ENCODE peak calls at places on chromosomes 13 and 19, in eight cellular contexts. P, E, N, V, A, K, C and J are unnamed samples.

GRCh38 chr19:1524972-1525325 is 1.1 kb downstream of the PLK5 start:
- DNase-seq in P (no peak), N (no peak), V (no peak), E (no peak), K (no peak), C (no peak), A (no peak), J (no peak)

GRCh38 chr13:42968906-42969305 is 23.1 kb downstream of the EPSTI1 start:
- DNase-seq in C (peak), N (no peak), V (no peak), A (no peak), P (no peak), K (no peak), E (no peak), J (no peak)

GRCh38 chr13:80611310-80611709 is 270.4 kb upstream of the SPRY2 start:
- DNase-seq in A (no peak), P (no peak), N (no peak), K (no peak), C (no peak), V (no peak), E (no peak), J (no peak)

GRCh38 chr19:5147971-5148793 is 179.3 kb downstream of the KDM4B start:
- DNase-seq in C (no peak), E (peak), V (no peak), N (no peak), A (peak), K (peak), P (peak), J (no peak)

GRCh38 chr19:56136362-56136761 is 4.7 kb upstream of the ZNF444 start:
- DNase-seq in V (no peak), A (no peak), C (no peak), P (no peak), E (no peak), K (no peak), N (no peak), J (no peak)

GRCh38 chr13:94382520-94382919 is 97.0 kb downstream of the DCT start:
- DNase-seq in E (no peak), N (no peak), K (no peak), A (no peak), P (no peak), V (no peak), C (peak), J (no peak)

GRCh38 chr19:48248081-48248833 is 7.5 kb downstream of the CARD8 start:
- DNase-seq in N (no peak), P (no peak), C (no peak), K (no peak), V (no peak), A (no peak), E (no peak), J (no peak)

GRCh38 chr19:6616011-6616410 is 25.1 kb upstream of the CD70 start:
- DNase-seq in E (no peak), A (no peak), K (peak), C (no peak), V (no peak), P (no peak), N (peak), J (no peak)

GRCh38 chr19:19719798-19720197 is 13.1 kb downstream of the ZNF14 start:
- DNase-seq in P (no peak), C (no peak), N (no peak), V (no peak), K (no peak), E (no peak), A (no peak), J (no peak)

GRCh38 chr13:60590775-60591174 is 193.8 kb downstream of the TDRD3 start:
- DNase-seq in A (no peak), V (no peak), P (no peak), E (no peak), K (peak), N (no peak), C (no peak), J (no peak)

GRCh38 chr19:10699650-10700335 is 1.4 kb upstream of the QTRT1 start:
- DNase-seq in C (peak), A (no peak), P (peak), V (peak), N (peak), K (peak), E (no peak), J (no peak)

GRCh38 chr19:34172661-34173144 is 399 bp downstream of the LSM14A start:
- DNase-seq in P (peak), E (peak), A (peak), V (no peak), K (peak), N (no peak), C (no peak), J (no peak)

GRCh38 chr19:43649514-43649913 is 9.9 kb upstream of the CADM4 start:
- DNase-seq in P (no peak), K (no peak), V (no peak), N (no peak), C (no peak), A (no peak), E (no peak), J (no peak)

GRCh38 chr13:66657165-66657895 is 572.8 kb downstream of the PCDH9 start:
- DNase-seq in V (no peak), N (peak), A (peak), P (peak), E (peak), C (no peak), K (peak), J (peak)

GRCh38 chr13:25571237-25571636 is 199.5 kb downstream of the ATP8A2 start:
- DNase-seq in A (no peak), K (no peak), C (no peak), P (no peak), V (no peak), E (no peak), N (no peak), J (no peak)

GRCh38 chr13:47859129-47859528 is 141.9 kb downstream of the SUCLA2 start:
- DNase-seq in V (no peak), A (no peak), K (peak), N (no peak), P (peak), C (no peak), E (no peak), J (no peak)